ENCODE peak calls at places on chromosome 10, in seven cellular contexts. I, X, L, D, N, U and K are unnamed samples.

GRCh38 chr10:131870831-131871672 is 29.8 kb upstream of the PPP2R2D start:
- DNase-seq in I (no peak), X (no peak), L (no peak), D (peak), N (peak), U (peak), K (peak)

GRCh38 chr10:70232155-70232858 is 922 bp downstream of the PPA1 start:
- DNase-seq in I (peak), X (no peak), L (peak), D (peak), N (peak), U (peak), K (peak)

GRCh38 chr10:60848126-60848525 is 69.8 kb downstream of the CDK1 start:
- DNase-seq in I (peak), X (no peak), L (peak), D (peak), N (peak), U (no peak), K (no peak)

GRCh38 chr10:110802551-110803238 is 69.0 kb upstream of the PDCD4 start:
- DNase-seq in I (peak), X (peak), L (peak), D (no peak), N (peak), U (peak), K (peak)

GRCh38 chr10:21626457-21627161 is 92.6 kb downstream of the MLLT10 start:
- DNase-seq in I (no peak), X (no peak), L (no peak), D (peak), N (no peak), U (peak), K (peak)

GRCh38 chr10:5018150-5018549 is 14.5 kb upstream of the AKR1C2 start:
- DNase-seq in I (no peak), X (no peak), L (no peak), D (no peak), N (no peak), U (no peak), K (no peak)

GRCh38 chr10:127210936-127211335 is 14.5 kb upstream of the INSYN2A start:
- DNase-seq in I (no peak), X (no peak), L (no peak), D (no peak), N (no peak), U (no peak), K (no peak)

GRCh38 chr10:80136134-80136571 is 3.6 kb downstream of the PLAC9 start:
- DNase-seq in I (peak), X (peak), L (peak), D (peak), N (peak), U (peak), K (no peak)

GRCh38 chr10:77160679-77161078 is 476.9 kb downstream of the KCNMA1 start:
- DNase-seq in I (no peak), X (no peak), L (no peak), D (peak), N (peak), U (peak), K (peak)

GRCh38 chr10:127884501-127884900 is 8.2 kb downstream of the CLRN3 start:
- DNase-seq in I (no peak), X (no peak), L (no peak), D (no peak), N (no peak), U (no peak), K (no peak)

GRCh38 chr10:131211146-131211545 is 100.4 kb downstream of the TCERG1L start:
- DNase-seq in I (no peak), X (no peak), L (no peak), D (no peak), N (no peak), U (no peak), K (no peak)

GRCh38 chr10:88477343-88478085 is 105.6 kb downstream of the RNLS start:
- DNase-seq in I (no peak), X (no peak), L (no peak), D (no peak), N (no peak), U (peak), K (peak)

GRCh38 chr10:10699427-10699826 is 318.2 kb upstream of the CELF2 start:
- DNase-seq in I (no peak), X (no peak), L (no peak), D (no peak), N (no peak), U (no peak), K (no peak)

GRCh38 chr10:84166620-84167288 is 6.8 kb upstream of the GPR15LG start:
- DNase-seq in I (no peak), X (no peak), L (no peak), D (no peak), N (no peak), U (no peak), K (no peak)

GRCh38 chr10:72315054-72315453 is 39.7 kb downstream of the DNAJB12 start:
- DNase-seq in I (peak), X (no peak), L (no peak), D (no peak), N (no peak), U (peak), K (peak)

GRCh38 chr10:72316386-72316700 is 38.4 kb downstream of the DNAJB12 start:
- DNase-seq in I (peak), X (no peak), L (no peak), D (no peak), N (no peak), U (no peak), K (no peak)

GRCh38 chr10:72316748-72317435 is 37.8 kb downstream of the DNAJB12 start:
- DNase-seq in I (peak), X (no peak), L (peak), D (no peak), N (no peak), U (no peak), K (no peak)

GRCh38 chr10:72314263-72314662 is 40.5 kb downstream of the DNAJB12 start:
- DNase-seq in I (no peak), X (no peak), L (no peak), D (no peak), N (no peak), U (no peak), K (no peak)

GRCh38 chr10:72315611-72316385 is 38.9 kb downstream of the DNAJB12 start:
- DNase-seq in I (peak), X (no peak), L (peak), D (peak), N (no peak), U (peak), K (peak)
- TF ChIP-seq CTCF in I (no peak), X (no peak), L (no peak), D (no peak), N (no peak), U (no peak), K (no peak)

GRCh38 chr10:125004571-125005311 is 62.8 kb downstream of the ZRANB1 start:
- DNase-seq in I (peak), X (no peak), L (peak), D (no peak), N (no peak), U (no peak), K (no peak)
- H3K4me3 ChIP-seq in I (no peak), X (no peak), L (no peak), D (no peak), N (no peak), U (no peak), K (no peak)

GRCh38 chr10:72310636-72311035 is 36.9 kb downstream of the DDIT4 start:
- DNase-seq in I (peak), X (no peak), L (no peak), D (no peak), N (no peak), U (peak), K (peak)
- TF ChIP-seq CTCF in I (no peak), X (no peak), L (no peak), D (no peak), N (no peak), U (no peak), K (no peak)

GRCh38 chr10:107914450-107915276 is 750.2 kb upstream of the SORCS1 start:
- DNase-seq in I (no peak), X (no peak), L (no peak), D (no peak), N (no peak), U (peak), K (no peak)
- H3K4me3 ChIP-seq in I (no peak), X (peak), L (peak), D (peak), N (peak), U (peak), K (peak)

GRCh38 chr10:18955041-18955440 is 93.6 kb upstream of the MALRD1 start:
- DNase-seq in I (no peak), X (no peak), L (no peak), D (no peak), N (no peak), U (no peak), K (no peak)

GRCh38 chr10:18959369-18959768 is 89.2 kb upstream of the MALRD1 start:
- DNase-seq in I (no peak), X (no peak), L (no peak), D (no peak), N (no peak), U (no peak), K (no peak)

DNA sequence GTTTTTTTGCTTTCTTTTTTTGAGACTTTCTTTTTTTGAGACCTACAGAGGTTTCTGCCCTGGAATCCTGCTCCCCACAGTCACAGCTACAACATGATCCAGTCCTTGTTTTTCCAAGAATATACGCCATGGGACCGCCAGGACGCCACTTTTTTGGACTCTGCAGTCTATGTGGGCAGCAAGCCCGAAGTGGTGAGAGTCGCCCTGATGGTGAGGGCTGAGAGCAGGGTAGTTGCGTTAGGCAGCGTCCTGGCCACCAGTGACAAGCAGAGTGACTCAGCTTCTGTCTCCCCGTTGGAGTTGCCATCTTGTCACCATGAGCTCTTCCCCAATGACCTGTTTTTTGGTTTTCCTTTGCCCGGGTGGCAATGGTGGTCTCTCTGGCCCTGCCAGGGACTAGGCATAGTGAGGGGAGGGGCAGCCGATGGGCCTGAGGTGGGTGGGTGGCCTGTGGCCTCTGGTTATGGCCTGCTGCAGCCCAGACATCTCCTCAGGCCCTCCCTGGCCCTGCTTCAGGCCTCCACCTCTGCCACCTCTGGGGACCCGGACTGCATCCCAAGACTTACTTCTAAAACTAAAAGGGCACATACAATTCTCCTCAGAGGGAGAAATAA is 88.0 kb upstream of the MALRD1 start:
- DNase-seq in I (no peak), X (no peak), L (no peak), D (no peak), N (no peak), U (no peak), K (no peak)
- TF ChIP-seq CTCF in I (no peak), X (no peak), L (no peak), D (no peak), N (no peak), U (no peak), K (no peak)

DNA sequence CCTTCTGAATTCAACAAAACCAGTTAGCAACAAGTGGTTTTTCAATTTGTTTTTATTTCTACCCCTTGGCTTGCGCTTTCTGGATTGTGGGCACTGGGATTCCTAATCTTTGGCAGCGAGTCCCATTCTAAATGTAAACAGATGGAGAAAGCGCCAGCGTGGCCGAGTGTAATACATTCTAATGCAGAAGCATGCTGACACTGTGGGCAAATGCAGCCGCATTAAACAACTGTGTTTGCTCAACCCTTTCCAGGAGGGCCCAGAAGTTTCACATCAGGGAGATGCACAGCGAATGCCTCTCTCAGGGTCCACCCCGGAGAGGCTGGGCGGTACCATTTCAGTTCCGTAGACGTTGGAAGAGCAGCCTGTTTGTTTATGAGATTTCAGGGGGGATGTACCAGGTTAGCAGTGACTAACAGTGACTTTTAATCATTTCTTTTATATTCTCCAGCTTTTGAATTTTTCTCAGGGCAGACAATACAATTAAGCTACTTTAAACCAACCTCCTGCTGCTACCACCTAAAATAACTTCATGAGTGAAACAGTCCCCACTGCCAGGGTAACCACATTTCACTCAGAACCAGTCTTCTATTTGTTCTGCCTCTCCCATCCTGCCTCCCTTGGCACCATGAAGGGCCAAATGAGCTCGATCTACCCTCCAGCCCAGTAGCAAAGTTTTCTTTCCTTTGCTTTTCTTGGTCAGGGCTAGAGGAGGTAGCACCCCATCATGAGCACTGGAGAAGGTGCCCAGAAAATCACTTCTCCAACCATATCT is 164.2 kb upstream of the ITGB1 start:
- DNase-seq in I (no peak), X (no peak), L (no peak), D (peak), N (peak), U (no peak), K (no peak)
- H3K4me3 ChIP-seq in I (no peak), X (no peak), L (no peak), D (no peak), N (no peak), U (no peak), K (no peak)

DNA sequence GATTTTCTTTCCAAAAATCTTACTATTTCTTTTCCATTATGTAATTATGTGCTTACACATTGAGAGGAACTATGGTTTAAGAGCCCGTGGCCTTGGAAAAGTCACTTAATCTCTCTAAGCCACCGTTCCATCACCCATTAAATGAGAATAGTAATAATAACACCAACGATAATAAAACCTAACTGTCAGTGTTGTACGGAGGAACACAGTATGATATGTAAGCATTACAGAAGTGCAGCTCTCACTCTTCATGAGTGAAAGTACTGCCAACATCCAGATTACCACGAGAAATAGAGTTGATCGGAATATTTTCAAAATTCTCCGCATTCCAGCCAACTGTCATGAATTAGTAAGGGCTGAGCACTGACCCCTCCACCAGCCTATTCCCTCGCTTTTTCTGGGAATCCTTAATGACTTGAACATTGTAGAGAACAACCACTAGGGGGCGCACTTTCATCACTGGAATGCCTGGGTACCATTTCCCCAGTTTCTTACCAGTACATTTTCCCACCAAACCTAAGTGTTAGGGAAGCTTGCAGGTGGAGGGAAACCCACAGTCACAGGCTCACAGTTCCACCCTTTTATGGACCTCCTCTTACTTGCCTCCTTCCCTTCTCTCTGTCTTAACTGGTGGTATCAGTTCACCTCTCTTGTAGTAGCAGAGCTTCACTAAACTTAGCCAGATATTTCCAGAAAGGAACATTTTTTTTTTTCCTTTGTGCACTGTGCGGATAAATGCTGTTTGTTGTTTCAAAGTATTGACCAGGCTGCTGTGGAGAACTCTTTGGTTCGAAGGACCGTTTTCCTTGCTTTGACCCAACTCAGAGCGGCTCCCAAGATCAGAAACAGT is 27.8 kb downstream of the NKX2-3 start:
- DNase-seq in I (peak), X (no peak), L (peak), D (peak), N (peak), U (peak), K (peak)
- TF ChIP-seq CTCF in I (peak), X (peak), L (peak), D (peak), N (peak), U (peak), K (peak)